ENCODE peak calls at places on chromosomes 6 and 20, in six cellular contexts. B is NCI-H1105 treated with DMSO at 0.1 percent for 48 hours; X is memory B cell; A is NCI-H2029 treated with DMSO at 0.1 percent for 48 hours; Y is M059J; T is activated CD4-positive, alpha-beta T cell treated with anti-CD3 and anti-CD28 coated beads, Interleukin-2, amount 50 U/mL, for 1 hour. M is an unnamed sample.

GRCh38 chr20:63232235-63233060 is 3.3 kb upstream of the BIRC7 start:
- DNase-seq in B (no peak), X (no peak), A (no peak), Y (peak), T (no peak), M (no peak)

GRCh38 chr6:40520683-40521082 is 66.5 kb downstream of the LRFN2 start:
- DNase-seq in B (no peak), X (no peak), A (peak), Y (no peak), T (no peak), M (no peak)

GRCh38 chr6:169784941-169785340 is 33.5 kb downstream of the ERMARD start:
- DNase-seq in B (peak), X (no peak), A (no peak), Y (no peak), T (no peak), M (no peak)

GRCh38 chr6:126550323-126550722 is 210.4 kb downstream of the CENPW start:
- DNase-seq in B (no peak), X (no peak), A (no peak), Y (no peak), T (no peak), M (no peak)

GRCh38 chr6:32152414-32153251 is 894 bp upstream of the PRRT1 start:
- DNase-seq in B (no peak), X (no peak), A (no peak), Y (no peak), T (no peak), M (no peak)

GRCh38 chr20:61433816-61434215 is 181.8 kb downstream of the CDH4 start:
- DNase-seq in B (no peak), X (no peak), A (no peak), Y (no peak), T (no peak), M (no peak)

GRCh38 chr6:13011612-13012146 is 295.1 kb downstream of the PHACTR1 start:
- DNase-seq in B (peak), X (no peak), A (peak), Y (no peak), T (no peak), M (no peak)

GRCh38 chr20:46568570-46569129 is 18.2 kb upstream of the OCSTAMP start:
- DNase-seq in B (peak), X (no peak), A (peak), Y (peak), T (no peak), M (peak)

GRCh38 chr20:23366384-23366783 is 4.4 kb downstream of the GZF1 start:
- DNase-seq in B (no peak), X (no peak), A (no peak), Y (peak), T (no peak), M (no peak)

M was measured in mucosa of gallbladder.